ENCODE peak calls at places on chromosomes 7 and 10, in four cellular contexts. C is stimulated activated naive CD4-positive, alpha-beta T cell; U is cardiac fibroblast; Q is H54. E is an unnamed sample.

GRCh38 chr10:94133239-94133638 is 139.5 kb downstream of the PLCE1 start:
- DNase-seq in C (no peak), U (peak), Q (no peak), E (no peak)

GRCh38 chr7:106071356-106071998 is 40.6 kb downstream of the SYPL1 start:
- DNase-seq in C (peak), Q (no peak), U (peak), E (peak)

GRCh38 chr7:18356195-18356645 is 139.3 kb upstream of the HDAC9 start:
- DNase-seq in U (peak), C (peak), Q (peak), E (no peak)

GRCh38 chr7:129163875-129164544 is 19.5 kb downstream of the TSPAN33 start:
- DNase-seq in C (peak), Q (no peak), U (peak), E (peak)

GRCh38 chr7:151404216-151405011 is 5.4 kb downstream of the WDR86 start:
- DNase-seq in Q (peak), C (no peak), U (peak), E (no peak)

GRCh38 chr7:83947260-83947659 is 247.3 kb downstream of the SEMA3A start:
- DNase-seq in U (peak), Q (peak), C (no peak), E (no peak)

GRCh38 chr10:3364768-3365480 is 192.3 kb upstream of the PITRM1 start:
- DNase-seq in C (no peak), Q (no peak), U (no peak), E (no peak)

GRCh38 chr10:32379314-32379949 is 32.5 kb upstream of the EPC1 start:
- DNase-seq in U (peak), C (peak), Q (peak), E (peak)

GRCh38 chr10:59880976-59881510 is 25.3 kb downstream of the CCDC6 start:
- DNase-seq in C (no peak), Q (no peak), U (no peak), E (no peak)

GRCh38 chr7:121302214-121302745 is 26.5 kb upstream of the WNT16 start:
- DNase-seq in U (no peak), C (no peak), Q (peak), E (no peak)

GRCh38 chr7:158548726-158549125 is 38.9 kb downstream of the PTPRN2 start:
- DNase-seq in U (no peak), C (no peak), Q (no peak), E (no peak)

GRCh38 chr7:129773328-129773731 is 161.8 kb downstream of the NRF1 start:
- DNase-seq in C (no peak), U (no peak), Q (no peak), E (no peak)

GRCh38 chr7:108347616-108348015 is 108.6 kb downstream of the NRCAM start:
- DNase-seq in C (no peak), U (peak), Q (peak), E (no peak)

GRCh38 chr10:7357193-7357592 is 53.6 kb downstream of the SFMBT2 start:
- DNase-seq in C (no peak), U (no peak), Q (no peak), E (no peak)

GRCh38 chr7:23299770-23300300 is 696 bp downstream of the MALSU1 start:
- DNase-seq in Q (peak), C (no peak), U (peak), E (peak)